ENCODE peak calls at places on chromosomes 1 and 21, in six cellular contexts. N, M, C, B, J and S are unnamed samples.

GRCh38 chr1:145889722-145890121 is 4.1 kb upstream of the ANKRD35 start:
- DNase-seq in N (no peak), M (no peak), C (no peak), B (no peak), J (no peak), S (peak; percentile 43)

GRCh38 chr21:29164330-29164942 is 34.0 kb downstream of the MAP3K7CL start:
- DNase-seq in N (no peak), M (no peak), C (no peak), B (no peak), J (peak; percentile 60), S (peak; percentile 89)

GRCh38 chr1:94258873-94259331 is 21.5 kb upstream of the ARHGAP29 start:
- DNase-seq in N (no peak), M (no peak), C (peak; percentile 30), B (peak; percentile 40), J (peak; percentile 88), S (peak; percentile 89)

GRCh38 chr21:42414928-42415769 is 11.4 kb downstream of the UBASH3A start:
- DNase-seq in N (no peak), M (peak; percentile 66), C (no peak), B (no peak), J (no peak), S (peak; percentile 92)

GRCh38 chr1:232403017-232403714 is 226.8 kb downstream of the SIPA1L2 start:
- DNase-seq in N (peak; percentile 39), M (no peak), C (no peak), B (no peak), J (no peak), S (no peak)

GRCh38 chr21:46297311-46298082 is 11.4 kb downstream of the YBEY start:
- DNase-seq in N (peak; percentile 52), M (no peak), C (no peak), B (no peak), J (no peak), S (no peak)

GRCh38 chr1:156126701-156127534 is 12.4 kb downstream of the LMNA start:
- DNase-seq in N (peak; percentile 56), M (peak; percentile 53), C (peak; percentile 75), B (no peak), J (peak; percentile 94), S (peak; percentile 92)

GRCh38 chr1:110872745-110873435 is at the start of gene CD53:
- DNase-seq in N (peak; percentile 18), M (no peak), C (no peak), B (no peak), J (no peak), S (no peak)

GRCh38 chr1:66532798-66533783 is 862 bp upstream of the SGIP1 start:
- DNase-seq in N (peak; percentile 57), M (no peak), C (peak; percentile 26), B (no peak), J (peak; percentile 63), S (no peak)

GRCh38 chr1:75257424-75257823 is 123.2 kb downstream of the LHX8 start:
- DNase-seq in N (no peak), M (no peak), C (no peak), B (no peak), J (no peak), S (no peak)

GRCh38 chr1:43858324-43858723 is 75.3 kb upstream of the ARTN start:
- DNase-seq in N (no peak), M (no peak), C (peak; percentile 33), B (no peak), J (peak; percentile 97), S (peak; percentile 93)

GRCh38 chr21:16002872-16003466 is 273.2 kb downstream of the USP25 start:
- DNase-seq in N (no peak), M (no peak), C (no peak), B (no peak), J (peak; percentile 10), S (peak; percentile 18)

GRCh38 chr21:46425566-46425965 is 33.1 kb upstream of the DIP2A start:
- DNase-seq in N (no peak), M (peak; percentile 68), C (no peak), B (no peak), J (no peak), S (no peak)

GRCh38 chr1:200317236-200317635 is 92.6 kb downstream of the ZNF281 start:
- DNase-seq in N (no peak), M (no peak), C (no peak), B (no peak), J (no peak), S (no peak)

GRCh38 chr1:64598100-64598571 is 128.2 kb downstream of the CACHD1 start:
- DNase-seq in N (no peak), M (no peak), C (no peak), B (no peak), J (peak; percentile 64), S (peak; percentile 77)

GRCh38 chr21:32412998-32413504 is 545 bp downstream of the EVA1C start:
- DNase-seq in N (peak; percentile 45), M (no peak), C (peak; percentile 63), B (peak; percentile 44), J (no peak), S (peak; percentile 58)

GRCh38 chr1:154607084-154607747 is 770 bp downstream of the ADAR start:
- DNase-seq in N (no peak), M (no peak), C (peak; percentile 42), B (no peak), J (no peak), S (peak; percentile 42)

GRCh38 chr1:119784127-119784781 is 15.5 kb upstream of the HMGCS2 start:
- DNase-seq in N (no peak), M (no peak), C (peak; percentile 39), B (peak; percentile 47), J (peak; percentile 55), S (peak; percentile 72)

GRCh38 chr21:15333943-15334342 is 269.1 kb upstream of the NRIP1 start:
- DNase-seq in N (no peak), M (no peak), C (no peak), B (no peak), J (no peak), S (no peak)

GRCh38 chr1:203176744-203177460 is 1.3 kb upstream of the MYBPH start:
- DNase-seq in N (no peak), M (no peak), C (no peak), B (no peak), J (no peak), S (no peak)

GRCh38 chr1:29450591-29450990 is 214.3 kb downstream of the PTPRU start:
- DNase-seq in N (no peak), M (no peak), C (no peak), B (no peak), J (no peak), S (no peak)

GRCh38 chr1:47501069-47501468 is 63.2 kb downstream of the FOXD2 start:
- DNase-seq in N (no peak), M (no peak), C (no peak), B (no peak), J (no peak), S (no peak)

GRCh38 chr1:182784556-182785171 is 4.9 kb upstream of the NPL start:
- DNase-seq in N (no peak), M (no peak), C (peak; percentile 24), B (peak; percentile 15), J (peak; percentile 13), S (peak; percentile 71)

GRCh38 chr1:28592314-28593071 is 428 bp downstream of the RAB42 start:
- DNase-seq in N (peak; percentile 17), M (no peak), C (no peak), B (no peak), J (no peak), S (no peak)

GRCh38 chr1:60950431-60951068 is 131.8 kb upstream of the NFIA start:
- DNase-seq in N (no peak), M (no peak), C (no peak), B (no peak), J (no peak), S (no peak)

GRCh38 chr1:108096089-108096488 is 104.1 kb downstream of the SLC25A24 start:
- DNase-seq in N (no peak), M (no peak), C (no peak), B (no peak), J (no peak), S (no peak)

GRCh38 chr1:36258960-36259344 is 34.7 kb downstream of the THRAP3 start:
- DNase-seq in N (no peak), M (no peak), C (no peak), B (no peak), J (no peak), S (peak; percentile 48)

GRCh38 chr1:50853325-50853724 is 106.7 kb downstream of the FAF1 start:
- DNase-seq in N (no peak), M (no peak), C (no peak), B (no peak), J (no peak), S (no peak)

GRCh38 chr1:64073705-64074104 is 129.7 kb upstream of the UBE2U start:
- DNase-seq in N (peak; percentile 23), M (no peak), C (no peak), B (no peak), J (no peak), S (no peak)

GRCh38 chr1:54488831-54489626 is 59.0 kb upstream of the ACOT11 start:
- DNase-seq in N (peak; percentile 84), M (peak; percentile 45), C (peak; percentile 88), B (peak; percentile 82), J (no peak), S (peak; percentile 74)

DNA sequence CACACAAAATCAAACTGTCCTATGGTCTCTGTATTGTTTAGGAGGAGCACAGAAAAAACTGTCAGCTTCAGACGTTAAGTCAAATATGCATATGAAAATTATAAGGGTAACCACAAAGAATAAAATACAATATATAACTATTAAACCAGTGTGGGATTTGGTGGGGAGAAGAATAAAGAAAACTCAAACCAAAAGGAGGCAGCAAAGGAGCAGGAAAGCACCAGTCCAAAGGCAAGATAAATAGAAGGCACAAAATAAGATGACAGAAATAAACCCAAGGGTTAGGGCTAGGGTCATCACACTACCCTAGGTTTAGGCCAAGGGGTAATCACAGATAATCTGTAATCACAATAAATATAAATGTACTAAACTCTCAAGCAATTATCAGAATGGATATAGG is 32.8 kb downstream of the DLGAP3 start:
- DNase-seq in N (no peak), M (no peak), C (no peak), B (no peak), J (no peak), S (no peak)
- TF ChIP-seq CTCF in N (no peak), M (no peak), C (no peak), B (no peak), J (peak; percentile 31), S (no peak)

GRCh38 chr1:186325239-186325638 is 49.8 kb downstream of the TPR start:
- DNase-seq in N (no peak), M (no peak), C (no peak), B (no peak), J (no peak), S (peak; percentile 35)
- TF ChIP-seq CTCF in N (peak; percentile 31), M (peak; percentile 60), C (no peak), B (no peak), J (peak; percentile 61), S (peak; percentile 47)

DNA sequence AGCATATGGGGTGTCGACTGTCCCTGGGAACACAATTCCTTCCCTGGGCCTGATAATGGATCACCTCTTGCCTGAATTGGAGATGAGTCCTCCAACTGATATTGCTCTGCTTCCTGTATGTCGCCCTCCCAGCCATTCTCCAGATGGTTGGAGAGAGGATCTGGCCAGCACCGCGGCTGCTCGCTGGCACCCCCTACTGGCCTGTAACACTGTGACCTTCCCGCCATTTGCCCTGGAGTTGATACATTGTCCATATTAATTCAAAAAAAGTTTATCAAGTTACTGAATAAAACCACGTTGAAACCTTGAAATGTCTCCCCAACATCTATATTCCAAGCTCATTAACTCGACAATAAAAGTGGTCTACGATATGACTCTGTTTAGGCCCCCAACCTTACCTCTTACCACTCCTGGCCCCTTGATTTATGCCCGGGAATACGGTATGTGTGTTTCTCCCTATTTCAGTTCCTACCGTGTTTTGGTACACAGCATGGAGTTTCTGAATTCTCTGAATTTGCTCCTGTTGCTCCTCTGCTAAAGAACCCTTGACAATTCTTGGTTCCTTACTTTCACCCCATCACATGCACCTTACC is 241.8 kb upstream of the KIAA0040 start:
- DNase-seq in N (no peak), M (no peak), C (no peak), B (peak; percentile 58), J (no peak), S (peak; percentile 12)
- TF ChIP-seq CTCF in N (peak; percentile 22), M (no peak), C (no peak), B (peak; percentile 52), J (no peak), S (peak; percentile 37)

GRCh38 chr1:112718691-112719418 is 3.7 kb upstream of the PPM1J start:
- DNase-seq in N (peak; percentile 77), M (peak; percentile 48), C (peak; percentile 68), B (peak; percentile 76), J (no peak), S (peak; percentile 78)
- TF ChIP-seq CTCF in N (peak; percentile 90), M (peak; percentile 74), C (peak; percentile 93), B (peak; percentile 89), J (peak; percentile 91), S (peak; percentile 77)